ENCODE peak calls at places on chromosomes 7 and 10, in seven cellular contexts. F, Y, D, J, N, A and H are unnamed samples.

GRCh38 chr7:57868771-57869483 is 418.9 kb downstream of the ZNF716 start:
- DNase-seq in F (no peak), Y (no peak), D (no peak), J (no peak), N (no peak), A (no peak), H (no peak)

GRCh38 chr10:3271385-3272115 is 99.0 kb upstream of the PITRM1 start:
- DNase-seq in F (no peak), Y (no peak), D (peak; percentile 17), J (no peak), N (no peak), A (no peak), H (no peak)

GRCh38 chr10:119656760-119657159 is 5.6 kb downstream of the BAG3 start:
- DNase-seq in F (no peak), Y (no peak), D (no peak), J (no peak), N (no peak), A (no peak), H (no peak)

GRCh38 chr7:118898284-118898683 is 673.8 kb downstream of the ANKRD7 start:
- DNase-seq in F (no peak), Y (no peak), D (no peak), J (no peak), N (no peak), A (no peak), H (no peak)

GRCh38 chr10:100817268-100817839 is 72.0 kb downstream of the PAX2 start:
- DNase-seq in F (no peak), Y (no peak), D (no peak), J (no peak), N (no peak), A (no peak), H (no peak)

GRCh38 chr7:77475181-77475580 is 59.0 kb upstream of the GSAP start:
- DNase-seq in F (no peak), Y (no peak), D (no peak), J (no peak), N (no peak), A (no peak), H (no peak)

GRCh38 chr7:41005381-41005901 is 697.4 kb downstream of the INHBA start:
- DNase-seq in F (peak; percentile 92), Y (peak; percentile 41), D (peak; percentile 17), J (no peak), N (no peak), A (no peak), H (no peak)

GRCh38 chr7:84811427-84811826 is 375.4 kb downstream of the SEMA3D start:
- DNase-seq in F (no peak), Y (no peak), D (no peak), J (no peak), N (no peak), A (no peak), H (no peak)

GRCh38 chr7:1466524-1467271 is 7.4 kb upstream of the MICALL2 start:
- DNase-seq in F (peak; percentile 41), Y (peak; percentile 54), D (peak; percentile 84), J (peak; percentile 62), N (peak; percentile 88), A (no peak), H (peak; percentile 93)

GRCh38 chr7:27166475-27167169 is 1.3 kb upstream of the HOXA9 start:
- DNase-seq in F (no peak), Y (no peak), D (no peak), J (peak; percentile 32), N (peak; percentile 74), A (no peak), H (peak; percentile 56)

GRCh38 chr7:157594306-157594705 is 257.5 kb downstream of the DNAJB6 start:
- DNase-seq in F (no peak), Y (no peak), D (no peak), J (no peak), N (peak; percentile 65), A (no peak), H (no peak)

GRCh38 chr10:86186633-86187032 is 180.0 kb downstream of the GRID1 start:
- DNase-seq in F (no peak), Y (no peak), D (no peak), J (no peak), N (no peak), A (no peak), H (no peak)

GRCh38 chr10:44280615-44281014 is 104.3 kb downstream of the CXCL12 start:
- DNase-seq in F (no peak), Y (peak; percentile 51), D (no peak), J (peak; percentile 66), N (no peak), A (no peak), H (no peak)

GRCh38 chr10:48634198-48634983 is 29.5 kb upstream of the ARHGAP22 start:
- DNase-seq in F (peak; percentile 69), Y (peak; percentile 41), D (peak; percentile 62), J (no peak), N (peak; percentile 88), A (no peak), H (no peak)

GRCh38 chr7:128937271-128937646 is 468 bp upstream of the IRF5 start:
- DNase-seq in F (no peak), Y (no peak), D (no peak), J (no peak), N (no peak), A (no peak), H (no peak)

GRCh38 chr10:97732052-97732359 is 4.9 kb upstream of the ZFYVE27 start:
- DNase-seq in F (no peak), Y (no peak), D (no peak), J (no peak), N (no peak), A (no peak), H (no peak)

GRCh38 chr7:51428226-51428887 is 111.7 kb upstream of the COBL start:
- DNase-seq in F (no peak), Y (no peak), D (no peak), J (no peak), N (no peak), A (no peak), H (no peak)

GRCh38 chr7:42940985-42941847 is 9.0 kb downstream of the MRPL32 start:
- DNase-seq in F (peak; percentile 66), Y (peak; percentile 95), D (peak; percentile 61), J (peak; percentile 70), N (peak; percentile 88), A (peak; percentile 71), H (peak; percentile 70)

GRCh38 chr7:77980087-77980713 is 181.6 kb downstream of the PHTF2 start:
- DNase-seq in F (no peak), Y (no peak), D (no peak), J (no peak), N (no peak), A (no peak), H (no peak)

GRCh38 chr10:3926675-3927525 is 141.9 kb upstream of the KLF6 start:
- DNase-seq in F (peak; percentile 30), Y (no peak), D (no peak), J (no peak), N (no peak), A (peak; percentile 37), H (no peak)

GRCh38 chr7:115910541-115911164 is 119.9 kb downstream of the TFEC start:
- DNase-seq in F (peak; percentile 38), Y (no peak), D (no peak), J (no peak), N (no peak), A (no peak), H (no peak)

DNA sequence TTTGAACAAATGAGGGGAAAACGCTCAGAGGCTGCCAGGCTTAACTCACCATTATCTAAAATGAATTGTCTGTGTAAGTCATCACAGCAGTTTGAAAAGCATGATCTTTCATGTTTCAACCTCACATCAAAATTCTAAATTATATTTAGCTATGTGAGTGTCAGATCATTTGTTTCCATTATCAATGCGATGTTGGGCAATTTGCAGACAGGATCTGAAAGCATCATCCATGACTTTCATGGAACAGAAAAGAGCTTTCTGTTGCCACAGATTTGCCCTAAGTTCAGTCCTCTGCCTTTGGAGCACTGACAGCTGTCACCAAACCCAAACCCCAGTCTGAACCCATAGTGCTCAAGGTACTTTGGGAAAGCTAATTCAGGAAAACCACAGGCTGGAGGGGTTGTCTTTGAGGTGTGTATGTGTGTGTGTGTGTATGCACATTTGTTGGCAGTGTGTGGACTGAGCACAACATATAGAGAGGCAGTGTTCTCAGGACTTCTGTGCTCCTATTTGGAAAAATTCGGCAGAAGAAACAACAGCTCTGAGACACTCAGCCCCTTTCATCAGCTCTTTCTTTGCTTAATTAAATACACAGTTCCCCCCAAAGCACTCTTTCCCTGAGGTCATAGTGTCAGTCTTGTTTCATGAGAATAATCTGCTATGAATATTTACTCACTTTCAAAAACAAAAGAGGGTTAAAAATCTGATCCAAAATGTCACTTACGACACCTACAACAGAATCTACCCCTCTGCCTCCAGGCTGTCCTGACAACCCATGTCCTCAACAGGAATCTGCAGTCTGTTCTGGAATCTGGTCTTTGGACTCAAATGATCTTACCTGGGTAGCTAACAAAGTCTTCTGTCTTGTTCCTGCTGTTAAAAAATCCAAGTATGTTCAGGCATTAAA is 188.5 kb upstream of the KLF14 start:
- DNase-seq in F (no peak), Y (no peak), D (no peak), J (no peak), N (no peak), A (peak; percentile 77), H (no peak)
- H3K4me1 ChIP-seq in F (peaks cover 39% of the 10 kb centered on the region), Y (peaks cover 68% of the 10 kb centered on the region), D (peaks cover 99% of the 10 kb centered on the region), J (no peaks in the 10 kb centered on the region), N (peaks cover 76% of the 10 kb centered on the region), A (peaks cover 36% of the 10 kb centered on the region), H (peaks cover 51% of the 10 kb centered on the region)

DNA sequence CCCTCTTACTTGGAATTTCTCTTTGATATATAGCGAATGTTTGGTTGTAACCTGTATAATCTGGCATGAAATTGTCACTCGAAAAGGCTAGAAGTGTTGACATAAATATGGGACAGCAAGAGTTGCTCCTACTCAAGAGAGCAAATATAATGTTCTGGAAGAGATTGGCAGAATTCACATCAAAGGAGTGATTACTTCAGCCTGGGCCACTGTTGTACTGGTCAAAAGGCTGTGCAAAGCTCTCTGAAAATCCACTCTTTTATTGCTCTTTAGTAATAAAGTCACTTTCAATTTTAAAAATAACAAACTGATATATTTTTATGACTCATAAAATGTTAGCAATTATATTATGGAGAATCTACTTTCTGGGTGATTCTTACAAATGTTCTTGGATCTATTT is 58.2 kb downstream of the CFTR start:
- DNase-seq in F (no peak), Y (no peak), D (no peak), J (no peak), N (no peak), A (no peak), H (no peak)
- TF ChIP-seq POLR2A in F (no peak), Y (no peak), D (no peak), J (no peak), N (no peak), A (no peak), H (no peak)

GRCh38 chr10:123998197-123999141 is 94.9 kb downstream of the CHST15 start:
- DNase-seq in F (no peak), Y (no peak), D (no peak), J (no peak), N (no peak), A (no peak), H (no peak)
- H3K4me1 ChIP-seq in F (peaks cover 3% of the 10 kb centered on the region), Y (peaks cover 12% of the 10 kb centered on the region), D (peaks cover 55% of the 10 kb centered on the region), J (no peaks in the 10 kb centered on the region), N (peaks cover 42% of the 10 kb centered on the region), A (peaks cover 11% of the 10 kb centered on the region), H (peaks cover 20% of the 10 kb centered on the region)

DNA sequence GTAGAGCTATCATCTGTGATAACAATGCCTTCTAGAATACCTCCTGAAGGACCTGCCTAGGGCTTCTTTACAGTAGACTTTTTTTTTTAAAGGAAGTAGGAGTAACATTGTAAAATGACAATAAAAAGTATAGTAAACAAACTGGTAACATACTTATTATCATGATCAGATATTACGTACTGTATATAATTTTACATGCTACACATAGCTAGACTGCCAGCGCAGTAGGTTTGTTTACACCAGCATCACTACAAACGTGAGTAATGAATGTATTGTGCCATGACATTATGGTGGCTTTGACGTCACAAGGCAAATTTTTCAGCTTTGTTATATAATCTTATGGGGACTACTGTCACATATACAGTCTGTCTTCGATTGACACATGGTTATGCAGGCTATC is 15.4 kb upstream of the ZRANB1 start:
- DNase-seq in F (no peak), Y (no peak), D (no peak), J (no peak), N (no peak), A (no peak), H (no peak)
- TF ChIP-seq POLR2A in F (no peak), Y (no peak), D (no peak), J (no peak), N (no peak), A (no peak), H (no peak)